ENCODE peak calls at places on chromosomes 6 and 20, in four cellular contexts. N, F, A and J are unnamed samples.

GRCh38 chr20:39042279-39043150 is 80.4 kb downstream of the DHX35 start:
- DNase-seq in N (no peak), F (no peak), A (peak; percentile 79), J (no peak)

GRCh38 chr20:48722737-48723191 is 105.0 kb downstream of the PREX1 start:
- DNase-seq in N (peak; percentile 68), F (peak; percentile 81), A (peak; percentile 49), J (no peak)

GRCh38 chr6:25714765-25715164 is 39.8 kb upstream of the SLC17A4 start:
- DNase-seq in N (no peak), F (peak; percentile 34), A (no peak), J (no peak)

GRCh38 chr20:8388707-8389106 is 256.6 kb downstream of the PLCB1 start:
- DNase-seq in N (peak; percentile 28), F (no peak), A (no peak), J (no peak)

GRCh38 chr6:7115452-7116223 is 7.9 kb downstream of the RREB1 start:
- DNase-seq in N (no peak), F (no peak), A (no peak), J (no peak)

GRCh38 chr6:41801380-41801779 is 13.9 kb downstream of the TOMM6 start:
- DNase-seq in N (peak; percentile 47), F (no peak), A (peak; percentile 27), J (peak; percentile 38)

GRCh38 chr6:38133932-38134703 is 314.6 kb downstream of the ZFAND3 start:
- DNase-seq in N (no peak), F (no peak), A (no peak), J (no peak)

GRCh38 chr6:163756079-163756478 is 341.6 kb downstream of the QKI start:
- DNase-seq in N (no peak), F (no peak), A (no peak), J (no peak)

GRCh38 chr6:16644540-16645250 is 116.6 kb downstream of the ATXN1 start:
- DNase-seq in N (no peak), F (no peak), A (no peak), J (no peak)

GRCh38 chr20:44396790-44397189 is 41.3 kb downstream of the HNF4A start:
- DNase-seq in N (no peak), F (no peak), A (no peak), J (no peak)

GRCh38 chr6:54315692-54316091 is 7.5 kb downstream of the TINAG start:
- DNase-seq in N (no peak), F (no peak), A (no peak), J (no peak)

GRCh38 chr6:113586413-113586812 is 270.7 kb upstream of the MARCKS start:
- DNase-seq in N (peak; percentile 52), F (no peak), A (peak; percentile 70), J (no peak)

GRCh38 chr6:20013485-20013884 is 176.3 kb downstream of the ID4 start:
- DNase-seq in N (no peak), F (no peak), A (no peak), J (no peak)

GRCh38 chr20:35023624-35024023 is 68.0 kb downstream of the MYH7B start:
- DNase-seq in N (no peak), F (no peak), A (no peak), J (no peak)